ENCODE peak calls at places on chromosomes 5 and 9, in four cellular contexts. L, M, S and O are unnamed samples.

GRCh38 chr9:73179594-73179993 is 27.9 kb downstream of the ANXA1 start:
- DNase-seq in S (no peak), M (peak; percentile 16), L (no peak), O (no peak)

GRCh38 chr5:36108758-36109245 is 42.1 kb upstream of the UGT3A2 start:
- DNase-seq in M (no peak), L (peak; percentile 9), S (no peak), O (no peak)

GRCh38 chr9:95754533-95755420 is 120.7 kb upstream of the ERCC6L2 start:
- DNase-seq in M (no peak), L (no peak), S (no peak), O (no peak)

GRCh38 chr9:115198018-115198417 is 80.1 kb upstream of the TNC start:
- DNase-seq in L (peak; percentile 68), S (no peak), M (peak; percentile 79), O (no peak)

GRCh38 chr5:146441896-146442295 is 5.2 kb upstream of the TCERG1 start:
- DNase-seq in S (no peak), M (peak; percentile 36), L (no peak), O (no peak)

GRCh38 chr5:982377-983237 is 26.0 kb upstream of the NKD2 start:
- DNase-seq in M (no peak), S (peak; percentile 88), L (no peak), O (no peak)

GRCh38 chr5:124728331-124729307 is 17.8 kb downstream of the ZNF608 start:
- DNase-seq in L (no peak), M (no peak), S (no peak), O (no peak)

GRCh38 chr5:135308752-135309151 is 90.3 kb downstream of the MACROH2A1 start:
- DNase-seq in L (peak; percentile 91), M (peak; percentile 96), S (no peak), O (no peak)

GRCh38 chr5:175857986-175858385 is 13.4 kb upstream of the CPLX2 start:
- DNase-seq in L (no peak), M (no peak), S (no peak), O (no peak)

GRCh38 chr5:103263054-103263453 is 4.5 kb downstream of the MACIR start:
- DNase-seq in S (no peak), L (no peak), M (no peak), O (no peak)

GRCh38 chr5:107419498-107419897 is 251.2 kb downstream of the EFNA5 start:
- DNase-seq in L (no peak), S (no peak), M (no peak), O (no peak)

GRCh38 chr9:87518702-87519335 is 21.2 kb downstream of the DAPK1 start:
- DNase-seq in M (no peak), L (no peak), S (no peak), O (no peak)

GRCh38 chr5:149794338-149795023 is 64.4 kb downstream of the PPARGC1B start:
- DNase-seq in L (no peak), S (no peak), M (no peak), O (no peak)

GRCh38 chr9:135146766-135147472 is 59.5 kb downstream of the OLFM1 start:
- DNase-seq in S (no peak), M (no peak), L (no peak), O (no peak)

GRCh38 chr5:176530406-176530982 is 6.7 kb downstream of the RNF44 start:
- DNase-seq in L (no peak), M (no peak), S (no peak), O (no peak)

GRCh38 chr5:135651156-135651555 is 72.4 kb upstream of the CXCL14 start:
- DNase-seq in L (peak; percentile 13), M (peak; percentile 1), S (peak; percentile 22), O (no peak)

GRCh38 chr5:160064441-160064840 is 54.8 kb downstream of the PWWP2A start:
- DNase-seq in M (no peak), L (no peak), S (no peak), O (no peak)

GRCh38 chr5:84480873-84481637 is 96.4 kb upstream of the EDIL3 start:
- DNase-seq in S (no peak), L (no peak), M (no peak), O (no peak)

GRCh38 chr9:107158321-107158720 is 124.8 kb upstream of the RAD23B start:
- DNase-seq in S (peak; percentile 47), M (peak; percentile 37), L (peak; percentile 53), O (peak; percentile 23)

GRCh38 chr9:7239708-7240107 is 481.9 kb downstream of the KDM4C start:
- DNase-seq in L (no peak), M (no peak), S (no peak), O (no peak)
- H3K27ac ChIP-seq in L (no peak overlapping the region), M (no peak overlapping the region), S (no peak overlapping the region), O (no peak overlapping the region)

GRCh38 chr9:84751921-84752320 is 82.4 kb downstream of the NTRK2 start:
- DNase-seq in M (no peak), S (no peak), L (no peak), O (no peak)
- H2AFZ ChIP-seq in M (no peak overlapping the region), S (no peak overlapping the region), L (no peak overlapping the region), O (no peak overlapping the region)

GRCh38 chr5:56908942-56909293 is 478 bp upstream of the SETD9 start:
- DNase-seq in M (no peak), S (no peak), L (no peak), O (peak; percentile 14)
- H2BK5ac ChIP-seq in M (peak overlapping the region; percentile 53), S (peak overlapping the region; percentile 96), L (peak overlapping the region; percentile 15), O (peak overlapping the region; percentile 93)

DNA sequence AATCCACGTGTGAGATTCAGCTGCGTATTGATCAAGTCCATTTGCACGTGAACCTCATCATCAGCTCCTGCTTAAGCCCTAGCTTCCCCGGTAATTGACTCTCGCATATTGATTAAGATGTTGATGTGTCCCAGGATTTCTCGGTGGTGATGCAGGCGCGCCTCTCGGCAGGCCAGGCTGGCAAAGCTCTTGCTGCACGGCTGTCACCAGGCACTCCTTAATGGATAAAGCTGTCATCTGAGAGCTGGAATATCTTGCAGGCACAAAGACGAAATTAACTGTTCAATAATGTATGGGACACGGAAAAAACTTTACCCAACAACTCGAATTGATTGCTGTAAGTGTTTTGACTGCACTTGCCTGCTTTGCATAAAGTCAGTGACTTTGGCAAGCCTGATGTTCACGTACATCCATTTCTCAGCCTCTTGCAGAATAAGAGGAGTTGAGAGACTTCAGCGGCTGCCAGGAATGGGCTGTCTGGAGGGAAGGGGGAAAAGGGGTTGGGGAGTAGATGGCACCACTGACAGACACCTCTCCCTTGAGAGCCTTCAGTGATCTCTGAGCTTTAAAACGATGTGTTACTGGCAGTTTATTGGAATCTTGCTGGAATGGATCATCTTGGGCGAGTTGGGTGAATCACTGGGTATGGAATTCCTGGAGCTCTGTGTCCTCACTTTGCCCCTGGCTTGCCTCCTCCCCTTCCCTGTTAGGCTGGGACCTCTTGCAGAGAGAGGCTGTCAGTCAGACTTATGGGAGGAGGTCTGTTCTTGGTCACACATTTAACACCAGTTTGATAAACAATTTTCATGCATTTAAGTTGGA is 650.3 kb downstream of the CCDC171 start:
- DNase-seq in L (peak; percentile 88), S (no peak), M (peak; percentile 91), O (no peak)
- H3K27ac ChIP-seq in L (peak overlapping the region; percentile 77), S (no peak overlapping the region), M (peak overlapping the region; percentile 73), O (no peak overlapping the region)

GRCh38 chr9:132854832-132855231 is 23.3 kb downstream of the AK8 start:
- DNase-seq in L (no peak), M (no peak), S (no peak), O (no peak)

GRCh38 chr9:132853482-132853881 is 24.6 kb downstream of the AK8 start:
- DNase-seq in M (no peak), S (no peak), L (no peak), O (no peak)

GRCh38 chr9:132846918-132847515 is 31.1 kb downstream of the AK8 start:
- DNase-seq in M (no peak), L (no peak), S (no peak), O (no peak)

GRCh38 chr9:132849168-132849831 is 28.8 kb downstream of the AK8 start:
- DNase-seq in L (no peak), S (no peak), M (no peak), O (no peak)

DNA sequence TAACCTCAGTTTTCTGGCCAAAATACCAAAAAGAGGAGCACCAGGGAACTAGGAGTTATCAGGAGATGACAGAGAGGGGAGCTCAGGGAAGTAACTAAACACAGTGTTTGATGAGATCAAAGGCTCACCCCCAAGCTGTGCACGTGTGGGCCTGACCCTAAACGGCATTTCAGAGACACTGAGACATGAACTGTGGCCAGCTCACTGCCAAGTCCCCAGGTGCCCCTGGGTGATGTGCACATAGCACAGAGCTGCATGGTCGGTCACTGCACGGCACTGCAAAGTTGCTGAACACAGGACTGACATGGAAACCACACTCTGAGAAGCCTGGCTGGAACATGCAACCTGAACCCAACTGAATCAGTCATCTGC is 26.7 kb downstream of the AK8 start:
- DNase-seq in M (no peak), L (no peak), S (no peak), O (no peak)
- H2AFZ ChIP-seq in M (no peak overlapping the region), L (no peak overlapping the region), S (no peak overlapping the region), O (no peak overlapping the region)

GRCh38 chr5:55599148-55600050 is 64.6 kb upstream of the PLPP1 start:
- DNase-seq in S (peak; percentile 30), L (no peak), M (no peak), O (no peak)
- H2BK5ac ChIP-seq in S (no peak overlapping the region), L (no peak overlapping the region), M (no peak overlapping the region), O (no peak overlapping the region)

GRCh38 chr5:143002459-143003327 is 232.5 kb downstream of the ARHGAP26 start:
- DNase-seq in M (peak; percentile 86), S (no peak), L (peak; percentile 91), O (no peak)
- H3K27ac ChIP-seq in M (peak overlapping the region; percentile 81), S (no peak overlapping the region), L (peak overlapping the region; percentile 70), O (no peak overlapping the region)

DNA sequence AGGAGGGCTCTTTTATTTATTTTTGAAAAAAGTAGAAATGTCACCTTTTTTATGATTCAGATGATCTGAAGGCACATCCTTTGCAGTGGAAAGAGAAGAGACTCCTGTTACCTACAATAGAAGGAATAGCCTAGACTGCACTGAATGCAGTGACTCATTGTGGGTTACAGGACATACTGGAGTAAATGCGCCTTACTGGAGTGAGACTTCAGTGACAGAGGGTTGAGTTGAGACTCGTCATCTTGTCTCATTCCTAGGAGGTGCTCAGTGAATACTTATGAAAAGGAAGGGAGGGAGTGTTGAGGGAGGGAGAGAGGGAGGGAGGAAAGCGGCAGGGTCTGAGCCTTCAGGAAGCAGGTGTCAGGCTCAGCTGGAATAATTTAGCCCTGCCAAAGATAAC is 25.2 kb downstream of the ANKRA2 start:
- DNase-seq in L (peak; percentile 74), M (peak; percentile 90), S (no peak), O (no peak)
- H2AFZ ChIP-seq in L (no peak overlapping the region), M (peak overlapping the region; percentile 83), S (no peak overlapping the region), O (peak overlapping the region; percentile 87)